ENCODE peak calls at places on chromosomes 6 and 20, in five cellular contexts. L is WERI-Rb-1; C is activated T-helper 1 cell treated with anti-CD3 and anti-CD28 coated beads, Interleukin-12 subunit alpha, Interleukin-12 subunit beta, Interleukin-2, Interleukin-4 antibody, amounts not matched to agents 30 ng/mL and 10 ng/mL and 1 ng/mL, durations not matched to agents 14 hours and 24 hours and 36 hours; I is heart left ventricle; F is Peyer's patch. X is an unnamed sample.
A peak's percentile ranks its signal among the peaks of the same experiment; 100 is the strongest.

GRCh38 chr6:140203611-140204553 is 829.4 kb upstream of the CITED2 start:
- DNase-seq in L (no peak), C (no peak), I (no peak), F (no peak), X (no peak)

GRCh38 chr20:5509803-5510202 is 193.0 kb upstream of the PROKR2 start:
- DNase-seq in L (no peak), C (no peak), I (no peak), F (peak; percentile 18), X (no peak)

GRCh38 chr6:131586544-131586943 is 13.5 kb downstream of the ARG1 start:
- DNase-seq in L (no peak), C (no peak), I (no peak), F (no peak), X (no peak)

GRCh38 chr6:68279793-68280557 is 355.1 kb upstream of the ADGRB3 start:
- DNase-seq in L (no peak), C (no peak), I (no peak), F (no peak), X (no peak)

GRCh38 chr20:63691711-63692435 is 4.6 kb upstream of the TNFRSF6B start:
- DNase-seq in L (no peak), C (no peak), I (no peak), F (no peak), X (no peak)

GRCh38 chr6:95364016-95364604 is 213.2 kb upstream of the MANEA start:
- DNase-seq in L (no peak), C (no peak), I (no peak), F (no peak), X (no peak)

GRCh38 chr6:98831057-98832031 is 3.0 kb upstream of the POU3F2 start:
- DNase-seq in L (no peak), C (no peak), I (no peak), F (no peak), X (peak; percentile 37)

GRCh38 chr6:169252805-169253189 is 849 bp downstream of the THBS2 start:
- DNase-seq in L (no peak), C (no peak), I (no peak), F (peak; percentile 45), X (peak; percentile 31)

GRCh38 chr6:1757133-1757532 is 147.4 kb downstream of the FOXC1 start:
- DNase-seq in L (no peak), C (no peak), I (no peak), F (no peak), X (no peak)

GRCh38 chr20:47411161-47411560 is 54.7 kb upstream of the ZMYND8 start:
- DNase-seq in L (no peak), C (no peak), I (peak; percentile 22), F (no peak), X (no peak)

GRCh38 chr6:111764238-111765182 is 108.7 kb downstream of the FYN start:
- DNase-seq in L (no peak), C (peak; percentile 41), I (no peak), F (peak; percentile 85), X (no peak)

GRCh38 chr6:160859822-160860221 is 131.7 kb upstream of the MAP3K4 start:
- DNase-seq in L (no peak), C (no peak), I (no peak), F (no peak), X (no peak)

GRCh38 chr20:58511364-58511763 is 3.8 kb downstream of the APCDD1L start:
- DNase-seq in L (no peak), C (no peak), I (no peak), F (no peak), X (no peak)

GRCh38 chr6:18261877-18262276 is 2.5 kb downstream of the DEK start:
- DNase-seq in L (peak; percentile 81), C (no peak), I (no peak), F (no peak), X (no peak)

GRCh38 chr20:3797592-3798404 is 1.7 kb downstream of the CDC25B start:
- DNase-seq in L (no peak), C (peak; percentile 56), I (no peak), F (no peak), X (no peak)

GRCh38 chr6:106039836-106040592 is 46.1 kb upstream of the PRDM1 start:
- DNase-seq in L (peak; percentile 70), C (no peak), I (no peak), F (no peak), X (no peak)

GRCh38 chr6:53112404-53112803 is 36.2 kb downstream of the GCM1 start:
- DNase-seq in L (no peak), C (no peak), I (no peak), F (peak; percentile 49), X (no peak)

GRCh38 chr6:77030929-77031674 is 432.2 kb downstream of the HTR1B start:
- DNase-seq in L (no peak), C (no peak), I (no peak), F (no peak), X (no peak)

GRCh38 chr6:3915076-3915791 is 66.1 kb downstream of the FAM50B start:
- DNase-seq in L (no peak), C (peak; percentile 34), I (no peak), F (no peak), X (no peak)

GRCh38 chr6:166449641-166450040 is 66.9 kb upstream of the MPC1 start:
- DNase-seq in L (no peak), C (no peak), I (no peak), F (peak; percentile 41), X (no peak)

GRCh38 chr6:89297695-89298351 is 17.3 kb downstream of the GABRR2 start:
- DNase-seq in L (peak; percentile 90), C (peak; percentile 64), I (peak; percentile 82), F (peak; percentile 66), X (peak; percentile 68)

GRCh38 chr6:38564301-38564700 is 75.4 kb downstream of the BTBD9 start:
- DNase-seq in L (no peak), C (no peak), I (no peak), F (no peak), X (no peak)

GRCh38 chr6:157187182-157188093 is 135.9 kb downstream of the TMEM242 start:
- DNase-seq in L (peak; percentile 31), C (no peak), I (no peak), F (no peak), X (no peak)

GRCh38 chr6:39819676-39820075 is 27.5 kb downstream of the DAAM2 start:
- DNase-seq in L (no peak), C (no peak), I (no peak), F (no peak), X (no peak)

GRCh38 chr6:53189554-53189953 is 40.9 kb upstream of the GCM1 start:
- DNase-seq in L (no peak), C (no peak), I (no peak), F (no peak), X (no peak)

GRCh38 chr6:2103644-2104523 is 141.5 kb downstream of the GMDS start:
- DNase-seq in L (no peak), C (no peak), I (no peak), F (no peak), X (no peak)

GRCh38 chr20:44684047-44684965 is 30.9 kb upstream of the CCN5 start:
- DNase-seq in L (no peak), C (no peak), I (no peak), F (no peak), X (no peak)

GRCh38 chr6:112951829-112952228 is 604.7 kb downstream of the RFPL4B start:
- DNase-seq in L (no peak), C (no peak), I (no peak), F (no peak), X (no peak)

GRCh38 chr20:59159822-59160740 is 3.5 kb upstream of the ZNF831 start:
- DNase-seq in L (no peak), C (no peak), I (no peak), F (peak; percentile 62), X (no peak)

GRCh38 chr6:85372915-85373270 is 77.0 kb upstream of the NT5E start:
- DNase-seq in L (no peak), C (no peak), I (no peak), F (no peak), X (no peak)

GRCh38 chr6:35496036-35496850 is 636 bp downstream of the TEAD3 start:
- DNase-seq in L (no peak), C (no peak), I (no peak), F (peak; percentile 65), X (no peak)

GRCh38 chr20:59123011-59123676 is 40.5 kb upstream of the ZNF831 start:
- DNase-seq in L (no peak), C (no peak), I (no peak), F (peak; percentile 87), X (no peak)

GRCh38 chr6:157614026-157614484 is 209.0 kb upstream of the SNX9 start:
- DNase-seq in L (no peak), C (no peak), I (no peak), F (peak; percentile 44), X (no peak)

GRCh38 chr6:129860901-129861665 is at the start of gene TMEM244:
- DNase-seq in L (peak; percentile 75), C (no peak), I (no peak), F (no peak), X (no peak)

GRCh38 chr6:15506066-15506465 is 156.8 kb downstream of the DTNBP1 start:
- DNase-seq in L (no peak), C (no peak), I (no peak), F (peak; percentile 36), X (no peak)

X was measured in caudate nucleus.